ENCODE peak calls at places on chromosomes 4 and X, in eight cellular contexts. U is adrenal gland; H is left lung; L is cardiac muscle cell; P is small intestine; J is uterus; A is psoas muscle; O is CD4-positive, alpha-beta memory T cell. S is an unnamed sample.

GRCh38 chrX:103919336-103919682 is 43.1 kb upstream of the TMSB15B start:
- DNase-seq in P (peak; percentile 26), U (no peak), A (no peak), J (no peak), O (peak; percentile 57), H (no peak), L (no peak), S (no peak)

GRCh38 chr4:47061435-47061834 is 30.1 kb downstream of the GABRB1 start:
- DNase-seq in A (no peak), H (no peak), U (no peak), P (no peak), O (no peak), L (no peak), J (no peak), S (no peak)

GRCh38 chr4:160180206-160180605 is 1077.3 kb downstream of the RAPGEF2 start:
- DNase-seq in U (no peak), O (no peak), L (no peak), A (no peak), H (no peak), P (no peak), J (no peak), S (no peak)

GRCh38 chr4:86582453-86582852 is 11.7 kb upstream of the PTPN13 start:
- DNase-seq in L (no peak), J (no peak), A (no peak), P (no peak), O (no peak), H (no peak), U (no peak), S (no peak)

GRCh38 chr4:83219344-83219990 is 65.1 kb downstream of the COQ2 start:
- DNase-seq in L (no peak), A (no peak), H (no peak), O (peak; percentile 55), U (peak; percentile 60), P (peak; percentile 35), J (peak; percentile 33), S (no peak)

GRCh38 chr4:124386163-124386562 is 326.4 kb downstream of the ANKRD50 start:
- DNase-seq in A (no peak), O (no peak), H (no peak), U (no peak), L (no peak), J (no peak), P (no peak), S (no peak)

GRCh38 chr4:20463176-20463430 is 211.4 kb downstream of the SLIT2 start:
- DNase-seq in L (no peak), J (no peak), P (no peak), H (no peak), O (no peak), U (no peak), A (no peak), S (no peak)

GRCh38 chr4:86334020-86334750 is 25.7 kb downstream of the MAPK10 start:
- DNase-seq in J (peak; percentile 17), U (no peak), A (no peak), O (no peak), L (no peak), P (no peak), H (no peak), S (peak; percentile 42)

GRCh38 chrX:26511621-26512363 is 295.8 kb downstream of the MAGEB5 start:
- DNase-seq in J (no peak), U (no peak), H (no peak), O (no peak), L (no peak), P (no peak), A (no peak), S (no peak)

GRCh38 chr4:34964613-34965012 is 1279.7 kb downstream of the ARAP2 start:
- DNase-seq in J (no peak), L (no peak), P (no peak), U (no peak), A (no peak), O (no peak), H (no peak), S (no peak)

GRCh38 chr4:98828801-98829200 is 100.1 kb downstream of the EIF4E start:
- DNase-seq in P (peak; percentile 20), L (no peak), O (no peak), J (no peak), H (no peak), U (no peak), A (no peak), S (no peak)

GRCh38 chr4:21826071-21826470 is 122.5 kb downstream of the KCNIP4 start:
- DNase-seq in A (no peak), L (no peak), U (no peak), J (no peak), P (no peak), O (no peak), H (no peak), S (no peak)

GRCh38 chr4:169106696-169107229 is 96.7 kb upstream of the CBR4 start:
- DNase-seq in P (no peak), A (no peak), J (no peak), H (no peak), O (no peak), U (no peak), L (no peak), S (no peak)

GRCh38 chr4:87853108-87853507 is 20.3 kb downstream of the MEPE start:
- DNase-seq in H (no peak), U (no peak), O (no peak), P (peak; percentile 41), J (no peak), A (no peak), L (peak; percentile 41), S (no peak)

GRCh38 chr4:70778888-70779422 is 57.2 kb downstream of the RUFY3 start:
- DNase-seq in L (peak; percentile 46), O (no peak), P (no peak), H (no peak), U (peak; percentile 81), J (no peak), A (no peak), S (no peak)

GRCh38 chr4:6191448-6192130 is 8.8 kb downstream of the JAKMIP1 start:
- DNase-seq in J (no peak), P (no peak), L (no peak), H (no peak), A (no peak), O (no peak), U (no peak), S (no peak)

GRCh38 chr4:6892909-6893202 is 16.8 kb upstream of the TBC1D14 start:
- DNase-seq in P (no peak), O (no peak), A (no peak), L (no peak), U (no peak), H (no peak), J (no peak), S (no peak)

GRCh38 chr4:140308366-140309123 is 64.9 kb upstream of the SCOC start:
- DNase-seq in H (no peak), P (no peak), J (peak; percentile 62), A (peak; percentile 75), L (peak; percentile 24), U (peak; percentile 96), O (no peak), S (peak; percentile 74)

GRCh38 chrX:125398959-125399440 is 79.3 kb downstream of the TEX13C start:
- DNase-seq in U (no peak), A (no peak), P (no peak), H (no peak), O (no peak), J (no peak), L (no peak), S (no peak)

GRCh38 chrX:10099411-10099810 is 57.4 kb upstream of the CLCN4 start:
- DNase-seq in O (no peak), L (no peak), U (no peak), P (no peak), A (no peak), H (no peak), J (no peak), S (no peak)

GRCh38 chr4:75723117-75723801 is 1.1 kb upstream of the USO1 start:
- DNase-seq in U (no peak), L (no peak), H (no peak), P (peak; percentile 19), J (no peak), O (peak; percentile 44), A (no peak), S (no peak)

GRCh38 chrX:44733931-44734330 is 109.9 kb upstream of the DUSP21 start:
- DNase-seq in H (no peak), A (no peak), U (no peak), L (no peak), O (no peak), J (no peak), P (no peak), S (no peak)

GRCh38 chrX:54794795-54795194 is 3.3 kb downstream of the ITIH6 start:
- DNase-seq in P (no peak), A (no peak), H (no peak), U (no peak), L (no peak), J (no peak), O (no peak), S (no peak)

GRCh38 chrX:1172496-1172895 is 40.0 kb downstream of the CRLF2 start:
- DNase-seq in J (no peak), P (no peak), U (peak; percentile 45), O (no peak), A (no peak), L (no peak), H (no peak), S (no peak)
- H3K4me3 ChIP-seq in J (no peak overlapping the region), P (no peak overlapping the region), U (no peak overlapping the region), O (no peak overlapping the region), A (no peak overlapping the region), L (no peak overlapping the region), H (no peak overlapping the region), S (no peak overlapping the region)

DNA sequence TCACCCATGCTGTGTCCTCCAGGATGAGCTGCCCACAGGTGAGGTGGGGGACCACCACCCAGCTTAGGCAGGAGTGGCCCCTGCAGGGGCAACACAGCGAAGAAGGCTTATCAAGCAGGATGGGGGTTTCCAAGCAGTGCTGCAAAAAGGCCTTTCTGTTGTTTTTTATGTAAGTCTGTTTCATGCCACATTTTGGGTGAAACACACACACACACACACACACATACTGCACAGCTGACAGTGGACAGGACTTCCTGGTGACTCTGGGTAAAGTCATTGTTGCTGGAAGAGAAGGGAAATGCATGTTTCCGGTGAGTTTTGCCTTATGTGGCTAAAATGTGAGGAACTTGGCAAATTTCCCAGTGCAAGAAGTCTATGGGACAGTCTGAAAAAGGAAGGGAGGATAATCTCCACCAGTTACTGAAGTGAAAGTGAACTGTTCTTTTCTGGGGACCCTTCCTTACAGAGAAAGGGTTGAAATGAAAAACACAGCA is 119.2 kb downstream of the IRF2 start:
- DNase-seq in O (no peak), H (no peak), P (no peak), U (peak; percentile 88), L (no peak), J (no peak), A (no peak), S (no peak)
- H3K27ac ChIP-seq in O (no peak overlapping the region), H (peak overlapping the region; percentile 86), P (peak overlapping the region; percentile 83), U (peak overlapping the region; percentile 56), L (no peak overlapping the region), J (peak overlapping the region; percentile 49), A (peak overlapping the region; percentile 49), S (peak overlapping the region; percentile 66)

GRCh38 chrX:51395807-51396728 is 63.4 kb downstream of the NUDT10 start:
- DNase-seq in O (peak; percentile 81), J (peak; percentile 34), P (no peak), H (peak; percentile 51), A (no peak), L (peak; percentile 56), U (peak; percentile 51), S (no peak)
- H3K4me3 ChIP-seq in O (peak overlapping the region; percentile 75), J (peak overlapping the region; percentile 40), P (peak overlapping the region; percentile 19), H (no peak overlapping the region), A (peak overlapping the region; percentile 51), L (peak overlapping the region; percentile 15), U (no peak overlapping the region), S (peak overlapping the region; percentile 43)

DNA sequence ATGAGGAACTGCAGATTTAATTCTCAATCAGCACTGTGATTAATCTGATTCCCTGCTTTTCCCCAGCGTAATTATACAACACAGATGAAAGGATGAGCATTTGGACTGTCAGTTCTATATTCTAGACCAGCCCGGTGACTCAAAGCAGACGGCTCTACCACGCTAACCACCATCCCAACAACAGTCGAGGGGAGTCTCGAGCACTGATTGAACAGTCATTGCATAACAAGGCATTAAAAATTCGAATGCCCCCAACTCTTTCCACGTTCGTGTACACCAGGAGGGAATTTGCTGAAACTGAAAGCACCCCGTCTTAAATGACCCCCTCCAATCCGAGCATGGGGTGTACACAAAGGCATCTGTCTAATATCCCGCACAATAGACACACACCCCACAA is 1.2 kb downstream of the CASK start:
- DNase-seq in A (no peak), H (no peak), J (no peak), P (peak; percentile 30), L (peak; percentile 43), O (peak; percentile 74), U (no peak), S (no peak)
- H3K27ac ChIP-seq in A (peak overlapping the region; percentile 78), H (peak overlapping the region; percentile 67), J (peak overlapping the region; percentile 89), P (peak overlapping the region; percentile 88), L (peak overlapping the region; percentile 91), O (peak overlapping the region; percentile 58), U (no peak overlapping the region), S (no peak overlapping the region)